ENCODE peak calls at places on chromosomes 7 and 10, in five cellular contexts. One of them, this sample, is unnamed.
A peak's percentile ranks its signal among the peaks of the same experiment; 100 is the strongest.

GRCh38 chr10:57338823-57339558 is 928.7 kb downstream of the IPMK start:
- DNase-seq in A549: peak; percentile 58
- DNase-seq in tibial artery: no peak
- DNase-seq in AG04450: no peak
- DNase-seq in upper lobe of right lung: no peak
- DNase-seq in this sample: no peak

GRCh38 chr10:18658301-18658991 is 785 bp upstream of the ARL5B start:
- DNase-seq in A549: no peak
- DNase-seq in upper lobe of right lung: no peak
- DNase-seq in AG04450: no peak
- DNase-seq in tibial artery: no peak
- DNase-seq in this sample: no peak

GRCh38 chr7:42217548-42217947 is 19.5 kb downstream of the GLI3 start:
- DNase-seq in upper lobe of right lung: no peak
- DNase-seq in A549: no peak
- DNase-seq in AG04450: no peak
- DNase-seq in tibial artery: no peak
- DNase-seq in this sample: no peak

GRCh38 chr10:3069876-3070275 is 2.5 kb downstream of the PFKP start:
- DNase-seq in A549: no peak
- DNase-seq in AG04450: no peak
- DNase-seq in upper lobe of right lung: no peak
- DNase-seq in tibial artery: no peak
- DNase-seq in this sample: no peak

GRCh38 chr10:123470570-123470969 is 195.6 kb upstream of the GPR26 start:
- DNase-seq in tibial artery: no peak
- DNase-seq in upper lobe of right lung: no peak
- DNase-seq in AG04450: no peak
- DNase-seq in A549: no peak
- DNase-seq in this sample: no peak

GRCh38 chr7:141702047-141702567 is at the start of gene DENND11:
- DNase-seq in upper lobe of right lung: peak; percentile 81
- DNase-seq in tibial artery: peak; percentile 74
- DNase-seq in AG04450: no peak
- DNase-seq in A549: no peak
- DNase-seq in this sample: peak; percentile 75

GRCh38 chr7:55172161-55172560 is 153.3 kb downstream of the EGFR start:
- DNase-seq in tibial artery: no peak
- DNase-seq in AG04450: no peak
- DNase-seq in upper lobe of right lung: no peak
- DNase-seq in A549: no peak
- DNase-seq in this sample: no peak

GRCh38 chr7:100464791-100465190 is 731 bp upstream of the SPACDR start:
- DNase-seq in A549: no peak
- DNase-seq in tibial artery: no peak
- DNase-seq in AG04450: no peak
- DNase-seq in upper lobe of right lung: no peak
- DNase-seq in this sample: no peak

GRCh38 chr10:68938884-68939283 is 17.1 kb upstream of the DDX21 start:
- DNase-seq in upper lobe of right lung: no peak
- DNase-seq in tibial artery: no peak
- DNase-seq in A549: no peak
- DNase-seq in AG04450: no peak
- DNase-seq in this sample: no peak

GRCh38 chr10:104639595-104640338 is 1.3 kb upstream of the SORCS3 start:
- DNase-seq in upper lobe of right lung: no peak
- DNase-seq in AG04450: no peak
- DNase-seq in tibial artery: no peak
- DNase-seq in A549: peak; percentile 25
- DNase-seq in this sample: peak; percentile 77

GRCh38 chr7:113256883-113257531 is 138.7 kb upstream of the SMIM30 start:
- DNase-seq in tibial artery: no peak
- DNase-seq in A549: no peak
- DNase-seq in AG04450: no peak
- DNase-seq in upper lobe of right lung: no peak
- DNase-seq in this sample: no peak

GRCh38 chr10:130371156-130371555 is 235.0 kb downstream of the GLRX3 start:
- DNase-seq in tibial artery: no peak
- DNase-seq in AG04450: no peak
- DNase-seq in A549: no peak
- DNase-seq in upper lobe of right lung: no peak
- DNase-seq in this sample: no peak

GRCh38 chr7:69599879-69600764 is 1.8 kb downstream of the AUTS2 start:
- DNase-seq in tibial artery: no peak
- DNase-seq in upper lobe of right lung: peak; percentile 59
- DNase-seq in AG04450: no peak
- DNase-seq in A549: peak; percentile 10
- DNase-seq in this sample: no peak

GRCh38 chr7:132276986-132277716 is 299.1 kb downstream of the PLXNA4 start:
- DNase-seq in upper lobe of right lung: no peak
- DNase-seq in A549: peak; percentile 75
- DNase-seq in tibial artery: no peak
- DNase-seq in AG04450: no peak
- DNase-seq in this sample: no peak

GRCh38 chr7:106592282-106593027 is 68.5 kb downstream of the CCDC71L start:
- DNase-seq in upper lobe of right lung: no peak
- DNase-seq in AG04450: no peak
- DNase-seq in A549: no peak
- DNase-seq in tibial artery: no peak
- DNase-seq in this sample: no peak

GRCh38 chr10:15478429-15478828 is 107.3 kb upstream of the FAM171A1 start:
- DNase-seq in upper lobe of right lung: no peak
- DNase-seq in A549: no peak
- DNase-seq in tibial artery: no peak
- DNase-seq in AG04450: no peak
- DNase-seq in this sample: peak; percentile 87

GRCh38 chr10:114821915-114822770 is 563 bp downstream of the FHIP2A start:
- DNase-seq in AG04450: no peak
- DNase-seq in tibial artery: peak; percentile 68
- DNase-seq in upper lobe of right lung: no peak
- DNase-seq in A549: peak; percentile 46
- DNase-seq in this sample: peak; percentile 77

GRCh38 chr7:64618785-64619456 is 47.0 kb upstream of the ZNF107 start:
- DNase-seq in upper lobe of right lung: no peak
- DNase-seq in tibial artery: no peak
- DNase-seq in A549: peak; percentile 62
- DNase-seq in AG04450: no peak
- DNase-seq in this sample: no peak

GRCh38 chr7:142797799-142798377 is 27.1 kb downstream of the PRSS2 start:
- DNase-seq in A549: no peak
- DNase-seq in tibial artery: no peak
- DNase-seq in AG04450: no peak
- DNase-seq in upper lobe of right lung: no peak
- DNase-seq in this sample: peak; percentile 45
- H3K9me3 ChIP-seq in A549: no peaks in the 10 kb centered on the region
- H3K9me3 ChIP-seq in tibial artery: no peaks in the 10 kb centered on the region
- H3K9me3 ChIP-seq in AG04450: no peaks in the 10 kb centered on the region
- H3K9me3 ChIP-seq in upper lobe of right lung: no peaks in the 10 kb centered on the region
- H3K9me3 ChIP-seq in this sample: no peaks in the 10 kb centered on the region

GRCh38 chr10:33371234-33371633 is 36.8 kb upstream of the NRP1 start:
- DNase-seq in upper lobe of right lung: no peak
- DNase-seq in AG04450: no peak
- DNase-seq in A549: no peak
- DNase-seq in tibial artery: no peak
- DNase-seq in this sample: no peak
- TF ChIP-seq CTCF in upper lobe of right lung: no peak
- TF ChIP-seq CTCF in AG04450: no peak
- TF ChIP-seq CTCF in A549: no peak
- TF ChIP-seq CTCF in tibial artery: no peak
- TF ChIP-seq CTCF in this sample: no peak

GRCh38 chr10:71945819-71946474 is 18.2 kb upstream of the CHST3 start:
- DNase-seq in AG04450: no peak
- DNase-seq in upper lobe of right lung: no peak
- DNase-seq in A549: no peak
- DNase-seq in tibial artery: no peak
- DNase-seq in this sample: no peak

GRCh38 chr10:71946700-71947099 is 17.5 kb upstream of the CHST3 start:
- DNase-seq in AG04450: no peak
- DNase-seq in A549: no peak
- DNase-seq in upper lobe of right lung: no peak
- DNase-seq in tibial artery: no peak
- DNase-seq in this sample: no peak

GRCh38 chr10:71952745-71953144 is 11.4 kb upstream of the CHST3 start:
- DNase-seq in tibial artery: no peak
- DNase-seq in A549: no peak
- DNase-seq in upper lobe of right lung: no peak
- DNase-seq in AG04450: no peak
- DNase-seq in this sample: no peak

GRCh38 chr10:71948496-71949067 is 15.6 kb upstream of the CHST3 start:
- DNase-seq in tibial artery: no peak
- DNase-seq in upper lobe of right lung: no peak
- DNase-seq in AG04450: no peak
- DNase-seq in A549: no peak
- DNase-seq in this sample: no peak

GRCh38 chr10:71950683-71951082 is 13.5 kb upstream of the CHST3 start:
- DNase-seq in tibial artery: no peak
- DNase-seq in upper lobe of right lung: no peak
- DNase-seq in AG04450: no peak
- DNase-seq in A549: no peak
- DNase-seq in this sample: no peak
- H3K9me3 ChIP-seq in tibial artery: peaks cover 24% of the 10 kb centered on the region
- H3K9me3 ChIP-seq in upper lobe of right lung: peaks cover 20% of the 10 kb centered on the region
- H3K9me3 ChIP-seq in AG04450: peaks cover 28% of the 10 kb centered on the region
- H3K9me3 ChIP-seq in A549: no peaks in the 10 kb centered on the region
- H3K9me3 ChIP-seq in this sample: peaks cover 35% of the 10 kb centered on the region

DNA sequence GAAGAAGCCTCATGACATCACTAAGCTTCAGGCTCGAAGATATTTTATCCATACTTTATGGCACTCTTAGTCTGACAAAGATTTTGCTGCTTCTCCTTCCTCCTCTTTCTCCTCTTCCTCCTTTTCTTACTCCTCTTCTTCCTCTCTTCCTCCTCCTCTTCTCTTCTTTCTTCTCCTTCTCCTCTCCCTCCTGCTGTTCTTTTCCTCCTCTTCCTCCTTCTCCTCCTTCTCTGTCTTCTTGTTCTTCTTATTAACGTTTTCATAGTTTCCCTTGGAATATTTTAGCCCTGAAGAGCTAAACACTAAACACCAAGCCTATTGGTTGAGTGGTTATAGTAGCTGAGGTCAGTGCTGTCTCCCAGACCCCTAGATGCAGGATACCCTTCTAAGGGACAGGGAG is 137.7 kb downstream of the CREB5 start:
- DNase-seq in AG04450: no peak
- DNase-seq in upper lobe of right lung: no peak
- DNase-seq in A549: no peak
- DNase-seq in tibial artery: no peak
- DNase-seq in this sample: no peak
- TF ChIP-seq CTCF in AG04450: no peak
- TF ChIP-seq CTCF in upper lobe of right lung: no peak
- TF ChIP-seq CTCF in A549: no peak
- TF ChIP-seq CTCF in tibial artery: no peak
- TF ChIP-seq CTCF in this sample: no peak

GRCh38 chr7:158123214-158123613 is 464.4 kb downstream of the PTPRN2 start:
- DNase-seq in A549: no peak
- DNase-seq in upper lobe of right lung: no peak
- DNase-seq in tibial artery: peak; percentile 19
- DNase-seq in AG04450: no peak
- DNase-seq in this sample: no peak

GRCh38 chr7:158120313-158120712 is 467.3 kb downstream of the PTPRN2 start:
- DNase-seq in AG04450: no peak
- DNase-seq in A549: no peak
- DNase-seq in tibial artery: no peak
- DNase-seq in upper lobe of right lung: no peak
- DNase-seq in this sample: no peak

GRCh38 chr7:158123753-158124152 is 463.9 kb downstream of the PTPRN2 start:
- DNase-seq in upper lobe of right lung: no peak
- DNase-seq in tibial artery: peak; percentile 20
- DNase-seq in AG04450: no peak
- DNase-seq in A549: no peak
- DNase-seq in this sample: no peak

GRCh38 chr7:158120751-158121150 is 466.9 kb downstream of the PTPRN2 start:
- DNase-seq in tibial artery: peak; percentile 47
- DNase-seq in A549: no peak
- DNase-seq in AG04450: no peak
- DNase-seq in upper lobe of right lung: peak; percentile 43
- DNase-seq in this sample: no peak

DNA sequence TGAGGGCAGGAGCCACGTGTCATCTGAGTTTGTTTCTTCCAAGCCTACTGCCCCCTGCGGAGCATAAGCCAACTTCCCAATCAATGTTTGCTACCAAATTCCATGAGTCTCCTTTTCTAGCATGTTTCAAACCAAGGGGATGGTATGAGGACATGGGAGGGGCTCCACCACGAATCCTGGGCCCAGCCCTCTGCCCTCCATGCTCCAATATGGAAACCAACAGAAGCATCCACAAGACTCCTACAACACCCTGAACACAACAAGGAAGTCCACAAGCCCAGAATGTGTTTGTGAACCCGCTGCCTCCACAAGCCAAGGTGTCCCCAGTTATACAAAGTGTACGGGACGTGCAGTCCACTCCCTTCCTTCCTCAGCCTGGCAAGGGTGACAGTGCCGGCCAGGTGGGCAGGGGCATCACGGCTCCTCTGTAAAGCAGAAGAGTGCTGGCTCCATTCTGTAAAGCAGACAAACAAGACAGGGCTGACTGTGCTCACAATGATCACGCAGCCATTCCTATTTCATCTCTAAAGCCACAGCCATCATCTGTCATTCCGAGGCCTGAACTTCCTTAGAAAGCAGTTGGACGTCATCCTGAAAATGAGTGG is 466.1 kb downstream of the PTPRN2 start:
- DNase-seq in tibial artery: peak; percentile 6
- DNase-seq in AG04450: no peak
- DNase-seq in upper lobe of right lung: peak; percentile 19
- DNase-seq in A549: no peak
- DNase-seq in this sample: no peak
- H3K9me3 ChIP-seq in tibial artery: peaks cover 15% of the 10 kb centered on the region
- H3K9me3 ChIP-seq in AG04450: peaks cover 58% of the 10 kb centered on the region
- H3K9me3 ChIP-seq in upper lobe of right lung: peaks cover 20% of the 10 kb centered on the region
- H3K9me3 ChIP-seq in A549: no peaks in the 10 kb centered on the region
- H3K9me3 ChIP-seq in this sample: peaks cover 87% of the 10 kb centered on the region

This sample was measured in endodermal cell.